ENCODE peak calls at places on chromosome 15, in five cellular contexts. L is heart left ventricle, H is A549, D is HCT116, E is HepG2. I is an unnamed sample. For H3K4me1, the result is how much of the 10 kb centered on the place peaks cover.

GRCh38 chr15:35751421-35752133 is 205.6 kb upstream of the DPH6 start:
- ATAC-seq in H (peak), D (peak), E (peak), L (peak), I (peak)

GRCh38 chr15:99721104-99721778 is 12.0 kb downstream of the LYSMD4 start:
- ATAC-seq in E (peak), H (no peak), L (no peak), D (no peak), I (no peak)

GRCh38 chr15:73602444-73602843 is 30.7 kb downstream of the NPTN start:
- ATAC-seq in H (peak), E (peak), D (no peak), L (peak), I (no peak)

GRCh38 chr15:58521293-58521991 is 89.7 kb downstream of the LIPC start:
- ATAC-seq in E (no peak), D (peak), H (peak), L (peak), I (peak)

GRCh38 chr15:38651328-38652038 is 86.9 kb upstream of the RASGRP1 start:
- ATAC-seq in H (no peak), L (peak), E (no peak), D (no peak), I (no peak)

GRCh38 chr15:99632521-99632920 is 66.7 kb downstream of the MEF2A start:
- ATAC-seq in L (no peak), E (no peak), H (no peak), D (no peak), I (no peak)

GRCh38 chr15:94387854-94388441 is 156.6 kb downstream of the MCTP2 start:
- ATAC-seq in D (no peak), L (no peak), H (no peak), E (no peak), I (no peak)

GRCh38 chr15:31377030-31377429 is 50.4 kb downstream of the KLF13 start:
- ATAC-seq in L (no peak), H (no peak), E (no peak), D (no peak), I (no peak)

GRCh38 chr15:82040862-82041261 is 5.0 kb downstream of the MEX3B start:
- ATAC-seq in H (no peak), E (peak), D (no peak), L (peak), I (no peak)

GRCh38 chr15:101267320-101268104 is 9.8 kb downstream of the SELENOS start:
- ATAC-seq in L (peak), E (no peak), H (peak), D (peak), I (peak)

GRCh38 chr15:52259503-52259902 is 36.1 kb downstream of the MYO5C start:
- ATAC-seq in H (no peak), D (no peak), E (no peak), L (no peak), I (no peak)

GRCh38 chr15:77004189-77004588 is 9.3 kb downstream of the PSTPIP1 start:
- ATAC-seq in E (no peak), D (no peak), H (no peak), L (peak), I (peak)

GRCh38 chr15:38085104-38085503 is 150.7 kb downstream of the TMCO5A start:
- ATAC-seq in L (peak), D (no peak), H (no peak), E (no peak), I (no peak)

GRCh38 chr15:29870495-29871151 is 48.4 kb upstream of the TJP1 start:
- ATAC-seq in E (no peak), L (peak), H (no peak), D (no peak), I (peak)

GRCh38 chr15:29131336-29132109 is 138.1 kb downstream of the NSMCE3 start:
- ATAC-seq in D (no peak), L (no peak), H (no peak), E (no peak), I (no peak)

GRCh38 chr15:63593705-63594671 is 3.2 kb upstream of the FBXL22 start:
- ATAC-seq in H (no peak), L (no peak), E (no peak), D (no peak), I (no peak)

GRCh38 chr15:61700803-61701202 is 359.4 kb downstream of the VPS13C start:
- ATAC-seq in D (no peak), H (no peak), E (no peak), L (no peak), I (no peak)

GRCh38 chr15:62063851-62064635 is 2.7 kb upstream of the C2CD4A start:
- ATAC-seq in D (no peak), E (no peak), L (no peak), H (no peak), I (no peak)

GRCh38 chr15:64571857-64572291 is 111.5 kb downstream of the ZNF609 start:
- ATAC-seq in L (peak), H (no peak), E (peak), D (no peak), I (no peak)

GRCh38 chr15:55240125-55240760 is 43.5 kb upstream of the RSL24D1 start:
- ATAC-seq in D (no peak), E (no peak), L (no peak), H (no peak), I (no peak)

GRCh38 chr15:95869920-95870319 is 460.6 kb upstream of the NR2F2 start:
- ATAC-seq in E (no peak), D (no peak), H (no peak), L (no peak), I (no peak)

GRCh38 chr15:40430271-40430805 is 10.4 kb upstream of the BAHD1 start:
- ATAC-seq in H (peak), L (no peak), E (no peak), D (peak), I (peak)

GRCh38 chr15:65540314-65540713 is 10.1 kb downstream of the HACD3 start:
- ATAC-seq in H (no peak), D (no peak), L (no peak), E (no peak), I (no peak)

GRCh38 chr15:52709172-52709979 is 30.2 kb upstream of the ATOSA start:
- ATAC-seq in E (peak), L (no peak), D (peak), H (peak), I (no peak)

GRCh38 chr15:100042558-100042957 is 299.2 kb downstream of the ADAMTS17 start:
- ATAC-seq in E (no peak), L (no peak), D (peak), H (peak), I (no peak)

GRCh38 chr15:38522922-38523321 is 41.7 kb downstream of the RASGRP1 start:
- ATAC-seq in D (no peak), L (no peak), E (no peak), H (no peak), I (no peak)

GRCh38 chr15:68797157-68797556 is 23.5 kb downstream of the ANP32A start:
- ATAC-seq in H (no peak), E (no peak), D (no peak), L (no peak), I (no peak)

GRCh38 chr15:57562220-57562769 is 29.4 kb upstream of the MYZAP start:
- ATAC-seq in L (peak), H (no peak), D (no peak), E (no peak), I (no peak)

GRCh38 chr15:38461089-38461833 is 7.3 kb downstream of the FAM98B start:
- ATAC-seq in D (no peak), E (no peak), L (no peak), H (no peak), I (no peak)

GRCh38 chr15:84604804-84605203 is 4.0 kb downstream of the ZSCAN2 start:
- ATAC-seq in E (no peak), L (no peak), D (no peak), H (no peak), I (no peak)

GRCh38 chr15:34753236-34753894 is 1.4 kb downstream of the GJD2 start:
- ATAC-seq in D (no peak), H (no peak), E (peak), L (peak), I (no peak)

GRCh38 chr15:75682181-75683135 is 30.2 kb downstream of the CSPG4 start:
- ATAC-seq in H (no peak), L (no peak), D (no peak), E (no peak), I (no peak)

GRCh38 chr15:38873151-38873550 is 308.5 kb upstream of the RASGRP1 start:
- ATAC-seq in H (peak), D (no peak), E (peak), L (no peak), I (no peak)

GRCh38 chr15:53549697-53550315 is 209.7 kb downstream of the WDR72 start:
- ATAC-seq in L (no peak), D (no peak), H (no peak), E (no peak), I (no peak)

GRCh38 chr15:96053039-96054021 is 277.2 kb upstream of the NR2F2 start:
- ATAC-seq in H (peak), L (peak), E (peak), D (peak), I (peak)

GRCh38 chr15:76996076-76996525 is 1.2 kb downstream of the PSTPIP1 start:
- ATAC-seq in E (no peak), D (no peak), H (no peak), L (no peak), I (no peak)

GRCh38 chr15:71440479-71441071 is 325.3 kb downstream of the THSD4 start:
- ATAC-seq in D (peak), E (no peak), L (peak), H (no peak), I (no peak)

GRCh38 chr15:83869329-83869728 is 215.4 kb downstream of the ADAMTSL3 start:
- ATAC-seq in D (no peak), E (no peak), H (no peak), L (peak), I (no peak)

GRCh38 chr15:39448409-39448808 is 132.5 kb upstream of the THBS1 start:
- ATAC-seq in E (peak), D (no peak), H (no peak), L (no peak), I (no peak)

DNA sequence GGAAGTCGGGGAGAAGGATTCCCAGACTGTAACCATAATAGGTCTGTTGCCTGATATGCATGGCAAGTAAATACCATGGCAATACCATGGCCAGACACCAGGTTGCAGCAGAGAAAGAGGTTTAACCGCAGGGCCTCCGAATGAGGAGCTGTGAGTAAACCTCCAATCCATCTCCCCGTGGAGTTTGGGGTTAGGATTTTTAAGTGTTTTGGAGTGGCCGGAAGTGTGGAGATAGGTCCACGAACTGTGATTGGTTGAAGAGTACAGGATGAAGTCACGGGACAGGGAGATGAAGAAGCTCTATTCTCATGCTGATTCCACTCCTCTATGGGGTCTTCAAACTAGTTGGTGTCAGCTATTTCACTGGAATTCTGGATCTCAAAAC is 127.9 kb downstream of the ST8SIA2 start:
- ATAC-seq in L (peak), E (peak), D (peak), H (peak), I (peak)
- TF ChIP-seq POLR2A in L (no peak), E (no peak), D (no peak), H (no peak), I (no peak)

GRCh38 chr15:78077053-78077859 is at the start of gene TBC1D2B:
- ATAC-seq in L (peak), D (peak), E (peak), H (peak), I (peak)

GRCh38 chr15:78077860-78078187 is 313 bp upstream of the TBC1D2B start:
- ATAC-seq in E (peak), H (peak), D (peak), L (no peak), I (peak)

GRCh38 chr15:78076231-78077052 is 1.1 kb downstream of the TBC1D2B start:
- ATAC-seq in E (peak), L (peak), D (peak), H (peak), I (peak)

GRCh38 chr15:78073026-78073425 is 4.5 kb downstream of the TBC1D2B start:
- ATAC-seq in E (no peak), H (no peak), L (no peak), D (no peak), I (no peak)

DNA sequence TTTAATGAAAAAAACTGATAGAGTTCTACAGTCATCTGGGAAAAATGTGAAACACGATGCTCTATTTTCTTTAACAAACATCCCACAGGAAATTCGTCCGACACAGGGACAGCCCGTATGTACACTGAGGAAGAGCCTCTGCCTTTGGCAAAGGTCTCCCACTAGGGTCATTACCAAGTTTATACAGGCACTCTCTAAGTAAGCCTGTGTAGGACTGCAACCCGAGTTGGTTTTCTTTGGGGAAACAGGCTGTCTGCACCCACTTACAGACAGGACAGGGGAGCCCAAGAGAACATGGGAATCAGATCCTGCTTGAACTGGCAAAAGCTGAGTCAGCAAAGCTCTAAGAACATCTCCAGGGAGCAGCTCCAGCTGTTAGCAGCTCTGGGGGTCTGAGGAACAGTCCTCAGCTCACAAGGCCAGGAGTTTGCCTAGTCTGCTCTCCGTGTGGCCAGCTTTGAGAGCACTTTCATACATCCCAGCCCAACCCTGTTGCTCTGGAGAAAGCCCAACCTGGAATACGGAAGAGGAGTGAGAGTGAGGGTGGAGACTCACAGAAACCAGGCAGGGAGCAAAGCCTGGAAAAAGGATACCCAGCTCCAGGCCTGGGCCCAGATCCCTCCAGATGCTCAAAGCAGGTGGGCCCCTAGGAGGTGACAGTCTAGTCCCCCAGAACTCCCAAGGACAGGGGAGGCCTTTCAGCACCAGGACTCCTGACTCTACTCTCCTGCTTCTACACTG is 1.9 kb downstream of the TBC1D2B start:
- ATAC-seq in D (peak), E (peak), L (peak), H (peak), I (peak)
- H3K27ac ChIP-seq in D (peak), E (peak), L (peak), H (peak), I (peak)

GRCh38 chr15:89096664-89097063 is 8.4 kb downstream of the ABHD2 start:
- ATAC-seq in L (peak), E (no peak), D (no peak), H (no peak), I (no peak)
- H3K4me1 ChIP-seq in L (half or more), E (half or more), D (under half), H (half or more), I (under half)

GRCh38 chr15:69994429-69995201 is 103.1 kb downstream of the TLE3 start:
- ATAC-seq in H (no peak), E (no peak), L (no peak), D (no peak), I (no peak)

GRCh38 chr15:69988541-69989225 is 109.0 kb downstream of the TLE3 start:
- ATAC-seq in H (no peak), E (no peak), D (no peak), L (no peak), I (no peak)

GRCh38 chr15:69991493-69991892 is 106.2 kb downstream of the TLE3 start:
- ATAC-seq in D (no peak), L (no peak), H (no peak), E (no peak), I (no peak)

GRCh38 chr15:69990566-69991391 is 106.9 kb downstream of the TLE3 start:
- ATAC-seq in E (no peak), D (no peak), H (no peak), L (no peak), I (no peak)

DNA sequence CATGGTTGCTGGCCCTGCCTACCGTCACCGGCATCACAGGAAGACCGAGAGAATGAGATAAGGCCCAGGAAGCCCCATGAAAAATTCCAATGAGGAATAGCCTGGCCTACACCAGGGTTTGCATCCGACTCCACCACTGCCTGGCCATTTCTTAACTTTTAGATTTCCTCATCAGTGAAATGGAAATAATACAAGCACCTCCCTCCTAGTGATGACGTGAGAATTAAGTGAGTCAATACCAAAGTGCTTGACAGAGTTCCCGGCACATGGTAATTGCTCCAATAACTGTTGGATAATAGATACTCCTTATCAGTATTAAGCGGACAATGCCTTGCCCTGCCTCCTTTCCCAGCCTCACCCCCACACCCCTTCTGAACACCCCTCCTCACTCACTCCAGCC is 105.4 kb downstream of the TLE3 start:
- ATAC-seq in H (no peak), E (no peak), D (no peak), L (no peak), I (no peak)
- TF ChIP-seq POLR2A in H (no peak), E (no peak), D (no peak), L (no peak), I (no peak)

GRCh38 chr15:43193710-43194109 is 8.5 kb downstream of the CCNDBP1 start:
- ATAC-seq in D (no peak), L (no peak), E (no peak), H (no peak), I (no peak)

GRCh38 chr15:43199945-43200488 is 14.8 kb downstream of the CCNDBP1 start:
- ATAC-seq in H (no peak), L (no peak), E (no peak), D (no peak), I (no peak)

GRCh38 chr15:43194775-43195174 is 9.6 kb downstream of the CCNDBP1 start:
- ATAC-seq in H (no peak), D (no peak), L (no peak), E (no peak), I (no peak)

GRCh38 chr15:43198992-43199391 is 13.8 kb downstream of the CCNDBP1 start:
- ATAC-seq in L (no peak), E (no peak), D (no peak), H (no peak), I (no peak)

GRCh38 chr15:43196760-43197548 is 11.8 kb downstream of the CCNDBP1 start:
- ATAC-seq in L (peak), D (no peak), E (no peak), H (no peak), I (no peak)
- H3K27ac ChIP-seq in L (no peak), D (no peak), E (no peak), H (no peak), I (no peak)

DNA sequence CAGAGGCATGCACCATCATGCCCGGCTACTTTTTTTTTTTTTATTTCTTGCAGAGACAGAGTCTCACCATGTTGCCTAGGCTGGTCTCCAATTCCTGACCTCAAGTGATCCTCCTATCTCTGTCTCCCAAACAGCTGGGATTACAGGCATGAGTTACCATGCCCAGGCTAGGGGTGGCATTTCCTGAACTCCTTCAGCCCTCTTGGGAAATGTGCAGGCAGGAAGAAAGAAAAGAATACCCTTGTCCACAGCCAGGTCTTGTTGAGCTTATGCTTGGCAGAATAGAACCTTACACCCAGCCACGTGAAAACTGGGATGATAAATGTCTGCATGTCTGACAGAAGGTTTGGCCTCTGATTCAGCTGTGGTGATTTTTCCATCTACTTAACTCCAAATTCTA is 30.2 kb upstream of the SNRPN start:
- ATAC-seq in D (no peak), H (no peak), L (peak), E (peak), I (no peak)
- H3K4me1 ChIP-seq in D (under half), H (under half), L (under half), E (under half), I (under half)

I was measured in gastroesophageal sphincter.